ENCODE peak calls at places on chromosomes 5 and 9, in six cellular contexts. R, N, A, Q, P and Y are unnamed samples.

GRCh38 chr5:140298183-140298601 is 4.7 kb downstream of the PFDN1 start:
- DNase-seq in N (no peak), P (no peak), R (peak), Q (no peak), A (no peak), Y (no peak)

GRCh38 chr9:133238851-133239532 is 29.9 kb upstream of the OBP2B start:
- DNase-seq in A (peak), P (peak), R (peak), N (peak), Q (no peak), Y (peak)

GRCh38 chr5:103041071-103041676 is 78.8 kb downstream of the GIN1 start:
- DNase-seq in P (no peak), Q (no peak), R (peak), A (peak), N (no peak), Y (no peak)

GRCh38 chr9:134346151-134346550 is 19.9 kb downstream of the RXRA start:
- DNase-seq in A (no peak), N (no peak), Q (no peak), P (no peak), R (no peak), Y (no peak)

GRCh38 chr5:1006656-1007071 is 1.9 kb upstream of the NKD2 start:
- DNase-seq in R (no peak), N (no peak), P (no peak), Q (no peak), A (no peak), Y (no peak)

GRCh38 chr9:69462394-69462793 is 137.4 kb downstream of the ENTREP1 start:
- DNase-seq in A (no peak), R (no peak), P (no peak), Q (no peak), N (no peak), Y (no peak)

GRCh38 chr5:142834504-142834903 is 64.3 kb downstream of the ARHGAP26 start:
- DNase-seq in A (no peak), R (peak), Q (no peak), P (no peak), N (no peak), Y (no peak)

GRCh38 chr5:121949885-121950284 is 11.9 kb upstream of the SRFBP1 start:
- DNase-seq in N (peak), Q (no peak), P (no peak), A (peak), R (peak), Y (peak)

GRCh38 chr5:158466196-158466595 is 607.3 kb upstream of the CLINT1 start:
- DNase-seq in Q (no peak), N (no peak), A (no peak), P (no peak), R (no peak), Y (peak)

GRCh38 chr5:127028822-127029457 is 1.4 kb downstream of the MARCHF3 start:
- DNase-seq in N (peak), P (no peak), R (peak), Q (no peak), A (peak), Y (no peak)

GRCh38 chr9:131197160-131197911 is 72.0 kb downstream of the NUP214 start:
- DNase-seq in P (no peak), R (no peak), N (no peak), A (no peak), Q (no peak), Y (no peak)

GRCh38 chr5:175523292-175523691 is 44.9 kb downstream of the SFXN1 start:
- DNase-seq in R (no peak), A (no peak), P (no peak), N (no peak), Q (no peak), Y (no peak)

GRCh38 chr5:159210306-159210722 is 961 bp upstream of the RNF145 start:
- DNase-seq in P (no peak), R (peak), Q (no peak), N (peak), A (peak), Y (peak)

GRCh38 chr9:89477811-89478583 is 19.9 kb downstream of the SEMA4D start:
- DNase-seq in Q (no peak), P (no peak), A (no peak), R (no peak), N (no peak), Y (peak)

GRCh38 chr9:134560206-134560605 is 81.4 kb upstream of the COL5A1 start:
- DNase-seq in P (no peak), R (no peak), N (no peak), A (no peak), Q (no peak), Y (no peak)

GRCh38 chr9:4117835-4118610 is 181.8 kb downstream of the GLIS3 start:
- DNase-seq in Q (no peak), P (peak), A (peak), R (peak), N (peak), Y (no peak)

GRCh38 chr5:172038167-172038566 is 31.7 kb upstream of the FBXW11 start:
- DNase-seq in A (no peak), P (no peak), Q (no peak), R (no peak), N (no peak), Y (no peak)

GRCh38 chr9:80995759-80996158 is 693.6 kb downstream of the TLE1 start:
- DNase-seq in P (no peak), N (no peak), R (no peak), Q (no peak), A (no peak), Y (no peak)

GRCh38 chr9:80994892-80995291 is 694.5 kb downstream of the TLE1 start:
- DNase-seq in Q (no peak), R (no peak), A (no peak), P (no peak), N (no peak), Y (no peak)
- TF ChIP-seq GABPA in Q (no peak), R (no peak), A (no peak), P (no peak), N (no peak), Y (no peak)

GRCh38 chr9:18493361-18494015 is 19.5 kb downstream of the ADAMTSL1 start:
- DNase-seq in A (peak), P (no peak), N (no peak), R (no peak), Q (no peak), Y (no peak)
- H3K27ac ChIP-seq in A (peak), P (no peak), N (no peak), R (no peak), Q (no peak), Y (no peak)

GRCh38 chr5:14374100-14374499 is 207.5 kb upstream of the OTULINL start:
- DNase-seq in Q (no peak), N (no peak), A (no peak), P (no peak), R (no peak), Y (no peak)
- TF ChIP-seq POLR2AphosphoS5 in Q (no peak), N (no peak), A (no peak), P (no peak), R (no peak), Y (no peak)

GRCh38 chr5:129966071-129966470 is 61.8 kb downstream of the CHSY3 start:
- DNase-seq in N (no peak), R (no peak), A (no peak), Q (no peak), P (no peak), Y (no peak)

GRCh38 chr5:129960831-129961230 is 56.6 kb downstream of the CHSY3 start:
- DNase-seq in P (no peak), A (no peak), R (no peak), Q (no peak), N (no peak), Y (no peak)

GRCh38 chr5:129962506-129962905 is 58.2 kb downstream of the CHSY3 start:
- DNase-seq in A (no peak), Q (no peak), P (no peak), N (no peak), R (no peak), Y (no peak)

DNA sequence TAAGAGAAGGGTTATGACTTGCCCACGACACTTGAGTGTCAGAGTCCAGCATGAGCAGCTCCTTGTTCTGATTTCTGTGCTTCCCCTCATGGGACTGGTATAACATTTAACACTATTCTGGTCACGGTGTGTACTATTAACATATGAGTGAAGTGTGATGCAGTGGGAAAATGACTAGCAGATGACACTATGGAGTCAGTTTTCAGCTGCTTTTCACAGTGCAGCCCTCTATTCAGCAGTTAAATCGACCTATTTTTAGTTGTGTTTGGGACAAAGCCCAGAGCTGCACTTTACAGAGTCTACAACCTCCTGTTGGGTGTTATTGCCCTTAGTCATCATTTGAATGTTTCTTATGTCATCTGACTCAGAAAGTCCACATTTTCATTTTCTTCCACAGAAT is 59.1 kb downstream of the CHSY3 start:
- DNase-seq in N (no peak), Q (no peak), P (no peak), A (no peak), R (no peak), Y (no peak)
- TF ChIP-seq GABPA in N (no peak), Q (no peak), P (no peak), A (no peak), R (no peak), Y (no peak)

GRCh38 chr5:54672867-54673266 is 155.3 kb downstream of the SNX18 start:
- DNase-seq in A (no peak), Q (no peak), R (no peak), P (no peak), N (no peak), Y (peak)

GRCh38 chr5:54669285-54669684 is 151.7 kb downstream of the SNX18 start:
- DNase-seq in R (no peak), A (no peak), P (no peak), Q (no peak), N (no peak), Y (no peak)

GRCh38 chr5:54673523-54674225 is 156.1 kb downstream of the SNX18 start:
- DNase-seq in R (no peak), A (no peak), N (no peak), Q (peak), P (no peak), Y (peak)

GRCh38 chr5:54669845-54670635 is 152.5 kb downstream of the SNX18 start:
- DNase-seq in Q (no peak), R (no peak), A (no peak), P (no peak), N (no peak), Y (no peak)

DNA sequence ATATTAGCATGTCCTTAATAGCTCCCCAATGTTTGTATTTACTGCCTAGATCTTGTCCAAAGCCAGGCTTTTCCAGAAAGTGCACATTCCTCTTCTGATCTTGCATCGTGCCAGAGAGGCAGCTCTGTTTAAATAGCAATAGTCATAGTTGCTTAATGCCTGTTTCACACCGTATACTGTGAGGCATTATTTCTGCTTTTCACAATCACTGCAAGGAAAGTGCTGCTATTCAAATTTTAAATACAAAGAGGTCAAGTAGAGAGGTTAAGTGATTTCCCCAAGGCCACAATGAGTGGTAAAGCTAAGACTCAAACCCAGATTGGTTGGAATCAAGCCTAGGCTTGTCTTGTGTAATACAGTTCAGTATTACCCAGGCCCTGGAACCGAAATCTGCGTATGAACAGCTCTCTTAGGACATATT is 153.6 kb downstream of the SNX18 start:
- DNase-seq in A (no peak), P (no peak), Q (no peak), R (no peak), N (no peak), Y (peak)
- H3K27ac ChIP-seq in A (no peak), P (no peak), Q (no peak), R (no peak), N (no peak), Y (no peak)

DNA sequence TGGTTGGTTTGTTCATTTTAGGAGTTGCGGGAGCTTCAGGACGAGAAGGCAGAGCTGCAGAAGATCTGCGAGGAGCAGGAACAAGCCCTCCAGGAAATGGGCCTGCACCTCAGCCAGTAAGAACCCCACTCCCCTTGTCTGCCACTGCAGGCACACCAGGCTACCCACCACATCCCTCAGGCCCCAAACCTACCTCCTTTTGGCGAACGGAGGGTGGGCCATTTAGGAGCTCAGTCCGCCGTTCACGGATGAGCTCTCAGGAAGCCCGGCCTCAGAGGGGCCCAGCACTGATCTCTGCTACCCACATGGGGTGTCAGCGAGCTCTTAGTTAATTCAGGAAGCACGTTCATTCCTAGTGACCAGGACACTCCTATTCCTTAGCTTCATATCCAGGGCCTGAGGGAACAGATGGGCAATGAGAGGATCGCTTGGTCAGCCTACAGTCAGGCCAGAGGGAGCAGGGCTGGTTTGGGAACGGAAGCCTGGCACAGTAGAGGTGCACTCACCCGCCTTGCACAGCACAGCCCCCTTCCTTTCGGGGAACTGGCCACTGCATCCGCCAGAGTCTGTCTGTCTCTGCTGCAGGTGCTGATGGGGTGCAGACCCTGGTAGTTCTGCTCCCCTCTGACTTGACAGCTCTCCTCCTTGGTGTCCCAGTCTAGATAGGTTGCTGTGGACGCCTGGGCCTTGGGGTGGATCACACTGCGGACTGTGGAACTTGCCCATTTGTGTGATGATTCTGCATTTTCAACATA is 21.4 kb downstream of the HNRNPH1 start:
- DNase-seq in N (no peak), A (no peak), P (no peak), R (no peak), Q (no peak), Y (no peak)
- TF ChIP-seq POLR2AphosphoS5 in N (no peak), A (no peak), P (no peak), R (no peak), Q (no peak), Y (no peak)

DNA sequence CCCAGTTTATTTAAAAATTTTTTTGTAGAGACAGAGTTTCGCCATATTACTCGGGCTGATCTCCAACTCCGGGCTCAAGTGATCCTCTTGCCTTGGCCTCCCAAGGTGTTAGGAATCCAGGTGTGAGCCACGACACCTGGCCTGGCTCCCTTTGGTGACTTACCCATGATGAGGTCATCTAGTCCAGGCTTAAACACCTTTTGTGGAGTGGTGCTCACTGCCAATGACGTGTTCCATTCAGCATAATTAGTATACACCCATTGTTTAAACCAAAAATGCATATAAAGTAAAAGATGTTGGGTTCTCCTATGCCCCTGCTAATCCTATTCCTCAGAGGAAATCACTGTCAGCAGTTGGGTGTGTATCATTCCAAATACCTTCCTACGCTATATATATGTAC is 91.0 kb downstream of the HSPA4 start:
- DNase-seq in P (no peak), Q (no peak), R (no peak), A (no peak), N (no peak), Y (no peak)
- TF ChIP-seq GABPA in P (no peak), Q (no peak), R (no peak), A (no peak), N (no peak), Y (no peak)

GRCh38 chr5:34484591-34485228 is 171.4 kb upstream of the RAI14 start:
- DNase-seq in A (no peak), R (no peak), P (no peak), Q (no peak), N (no peak), Y (no peak)

GRCh38 chr5:34486808-34487201 is 169.3 kb upstream of the RAI14 start:
- DNase-seq in A (no peak), P (peak), R (peak), N (no peak), Q (no peak), Y (no peak)

GRCh38 chr5:34487202-34487879 is 168.8 kb upstream of the RAI14 start:
- DNase-seq in Q (no peak), N (no peak), R (peak), P (peak), A (no peak), Y (no peak)

GRCh38 chr5:34487956-34488355 is 168.2 kb upstream of the RAI14 start:
- DNase-seq in Q (no peak), P (no peak), A (no peak), N (no peak), R (no peak), Y (no peak)

DNA sequence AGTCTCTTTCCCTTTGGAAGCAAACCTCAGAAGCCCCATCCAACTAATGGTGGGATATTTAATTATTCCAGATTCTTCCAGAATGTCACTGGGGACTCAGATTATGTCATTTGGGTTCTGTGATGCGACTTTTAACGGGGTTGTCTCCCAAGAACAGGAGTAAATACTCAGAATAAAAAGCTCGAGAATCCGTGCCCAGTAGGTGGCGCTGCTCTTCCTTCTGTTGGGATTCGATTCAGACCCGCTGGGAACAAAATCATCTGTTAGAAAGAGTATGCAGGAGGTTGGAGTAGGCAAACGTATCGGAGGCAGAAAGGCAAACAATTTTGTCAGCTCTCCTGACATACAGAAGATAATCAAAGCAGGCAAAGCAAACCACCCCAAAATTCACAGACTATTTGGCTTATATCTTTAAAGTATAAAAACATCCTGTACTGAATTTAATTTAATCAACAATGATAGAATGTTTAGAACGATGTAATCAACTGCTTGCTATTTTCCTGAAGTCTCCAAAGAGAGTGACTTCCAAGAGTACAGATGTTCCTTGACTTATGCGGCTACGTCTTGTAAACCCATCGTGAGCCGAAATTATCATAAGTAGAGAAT is 169.9 kb upstream of the RAI14 start:
- DNase-seq in A (peak), R (peak), N (peak), Q (no peak), P (peak), Y (peak)
- H3K27ac ChIP-seq in A (no peak), R (peak), N (no peak), Q (no peak), P (no peak), Y (no peak)

DNA sequence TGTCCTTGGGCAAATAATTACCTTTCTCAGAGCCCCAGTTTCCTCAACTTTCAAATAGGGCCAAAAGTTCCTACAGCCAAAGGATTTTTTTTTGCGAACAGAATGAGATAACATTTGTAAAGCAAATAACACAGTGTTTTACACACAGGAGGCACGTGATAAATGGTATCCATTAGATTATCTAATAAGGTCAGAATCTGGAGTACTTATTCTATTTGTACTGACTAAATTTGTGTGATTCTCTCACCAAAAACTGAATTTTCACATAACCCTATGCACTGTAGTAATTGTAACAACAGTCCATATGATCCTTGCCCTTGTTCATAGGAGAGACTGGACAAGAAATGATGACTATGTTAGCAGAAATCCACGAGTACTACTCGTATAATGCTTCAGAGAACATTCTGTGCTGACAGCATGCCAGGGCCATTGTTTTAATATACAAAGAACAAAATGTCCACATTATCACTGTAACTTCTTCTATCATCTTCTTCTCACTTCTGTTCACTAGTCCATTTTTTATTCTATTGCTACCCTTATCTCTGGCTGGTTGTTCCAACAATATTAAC is 13.9 kb upstream of the FEM1C start:
- DNase-seq in P (no peak), N (no peak), A (no peak), R (no peak), Q (no peak), Y (no peak)
- TF ChIP-seq POLR2AphosphoS5 in P (no peak), N (no peak), A (no peak), R (no peak), Q (no peak), Y (no peak)